ENCODE peak calls at places on chromosomes 12 and 14, in five cellular contexts. I is MG63, O is COR-L47, K is choroid plexus epithelial cell, M is GM06990. J is an unnamed sample.

GRCh38 chr12:32305163-32305562 is 94.2 kb upstream of the FGD4 start:
- DNase-seq in I (no peak), O (no peak), K (peak), M (no peak), J (peak)

GRCh38 chr12:116806845-116807440 is 68.8 kb downstream of the RNFT2 start:
- DNase-seq in I (no peak), O (no peak), K (no peak), M (no peak), J (no peak)

GRCh38 chr14:38261620-38262019 is 5.7 kb upstream of the CLEC14A start:
- DNase-seq in I (no peak), O (no peak), K (no peak), M (no peak), J (no peak)

GRCh38 chr12:2384533-2385328 is 331.9 kb downstream of the CACNA1C start:
- DNase-seq in I (no peak), O (no peak), K (peak), M (no peak), J (peak)

GRCh38 chr14:94345344-94346072 is 22.4 kb upstream of the SERPINA6 start:
- DNase-seq in I (peak), O (no peak), K (peak), M (peak), J (peak)

GRCh38 chr14:51304428-51304827 is 64.4 kb downstream of the TMX1 start:
- DNase-seq in I (peak), O (no peak), K (peak), M (no peak), J (no peak)

GRCh38 chr14:93976477-93977057 is at the start of gene ASB2:
- DNase-seq in I (no peak), O (no peak), K (no peak), M (no peak), J (peak)

GRCh38 chr14:73786942-73787759 is 64.5 kb upstream of the PTGR2 start:
- DNase-seq in I (peak), O (no peak), K (peak), M (peak), J (no peak)

GRCh38 chr12:108859923-108860291 is 2.5 kb upstream of the SSH1 start:
- DNase-seq in I (no peak), O (no peak), K (no peak), M (no peak), J (no peak)

GRCh38 chr14:104136472-104137296 is 1.7 kb upstream of the KIF26A start:
- DNase-seq in I (no peak), O (peak), K (no peak), M (no peak), J (no peak)

GRCh38 chr14:58772814-58773620 is 135.3 kb downstream of the DACT1 start:
- DNase-seq in I (no peak), O (no peak), K (peak), M (no peak), J (no peak)

GRCh38 chr14:90454041-90455000 is 57.5 kb downstream of the CALM1 start:
- DNase-seq in I (peak), O (no peak), K (peak), M (no peak), J (peak)

GRCh38 chr12:71958457-71958856 is 19.8 kb downstream of the TPH2 start:
- DNase-seq in I (peak), O (no peak), K (peak), M (no peak), J (no peak)

GRCh38 chr12:20549115-20549719 is 145.9 kb upstream of the SLCO1C1 start:
- DNase-seq in I (peak), O (no peak), K (peak), M (no peak), J (peak)

GRCh38 chr12:585062-586061 is 77.9 kb downstream of the NINJ2 start:
- DNase-seq in I (no peak), O (no peak), K (no peak), M (no peak), J (no peak)

GRCh38 chr12:51389302-51389999 is 1.8 kb downstream of the GALNT6 start:
- DNase-seq in I (peak), O (no peak), K (peak), M (peak), J (no peak)

GRCh38 chr12:50589650-50590435 is 85.1 kb downstream of the DIP2B start:
- DNase-seq in I (peak), O (no peak), K (peak), M (no peak), J (peak)

GRCh38 chr12:109606261-109607028 is 32.9 kb downstream of the MVK start:
- DNase-seq in I (peak), O (no peak), K (peak), M (no peak), J (no peak)

GRCh38 chr14:28243600-28243999 is 523.0 kb upstream of the FOXG1 start:
- DNase-seq in I (no peak), O (no peak), K (peak), M (no peak), J (no peak)

GRCh38 chr12:6824962-6825381 is 3.2 kb upstream of the P3H3 start:
- DNase-seq in I (peak), O (no peak), K (peak), M (no peak), J (no peak)

GRCh38 chr14:51319181-51319597 is 79.1 kb downstream of the TMX1 start:
- DNase-seq in I (no peak), O (no peak), K (no peak), M (no peak), J (no peak)